ENCODE peak calls at places on chromosomes 16 and 17, in seven cellular contexts. E is tibial nerve; P is brain microvascular endothelial cell; X is hepatocyte; R is GM10248; Z is CD4-positive, alpha-beta T cell; F is lower lobe of right lung. K is an unnamed sample.

GRCh38 chr16:77212736-77213541 is 13.7 kb downstream of the SYCE1L start:
- DNase-seq in R (peak), Z (peak), F (peak), P (no peak), X (peak), E (no peak), K (peak)

GRCh38 chr17:28616281-28616680 is 2.3 kb upstream of the RSKR start:
- DNase-seq in F (no peak), R (no peak), X (no peak), Z (no peak), E (no peak), P (no peak), K (no peak)

GRCh38 chr16:4846503-4846900 is 586 bp downstream of the GLYR1 start:
- DNase-seq in P (peak), Z (no peak), F (peak), E (peak), R (peak), X (peak), K (peak)

GRCh38 chr17:33461051-33461450 is 168.0 kb upstream of the ASIC2 start:
- DNase-seq in E (no peak), F (no peak), X (no peak), Z (no peak), P (no peak), R (no peak), K (no peak)

GRCh38 chr16:83652898-83653297 is 154.9 kb upstream of the HSBP1 start:
- DNase-seq in F (no peak), Z (no peak), R (no peak), X (no peak), P (no peak), E (no peak), K (no peak)

GRCh38 chr16:26802440-26802839 is 264.3 kb upstream of the C16orf82 start:
- DNase-seq in Z (no peak), P (no peak), F (no peak), R (no peak), X (no peak), E (no peak), K (no peak)

GRCh38 chr16:70692481-70693203 is 6.8 kb upstream of the MTSS2 start:
- DNase-seq in P (no peak), F (no peak), Z (no peak), E (no peak), R (no peak), X (no peak), K (no peak)

GRCh38 chr16:2427526-2427925 is 1.7 kb upstream of the CCNF start:
- DNase-seq in E (no peak), P (no peak), Z (no peak), X (no peak), F (no peak), R (no peak), K (no peak)

GRCh38 chr17:68351395-68351794 is 60.1 kb downstream of the ARSG start:
- DNase-seq in X (no peak), E (peak), Z (no peak), P (peak), F (no peak), R (no peak), K (no peak)

GRCh38 chr16:9199312-9199711 is 107.9 kb downstream of the HAPSTR1 start:
- DNase-seq in X (no peak), Z (no peak), E (no peak), R (no peak), P (no peak), F (no peak), K (no peak)

GRCh38 chr17:55068862-55069771 is 100.6 kb downstream of the STXBP4 start:
- DNase-seq in R (no peak), F (no peak), P (no peak), Z (no peak), X (no peak), E (no peak), K (no peak)

GRCh38 chr17:13776027-13776551 is 174.4 kb upstream of the HS3ST3A1 start:
- DNase-seq in Z (no peak), F (no peak), P (no peak), E (no peak), X (peak), R (no peak), K (no peak)

GRCh38 chr17:29151567-29151966 is 28.6 kb downstream of the MYO18A start:
- DNase-seq in Z (no peak), X (no peak), P (peak), E (no peak), R (no peak), F (no peak), K (no peak)

GRCh38 chr17:50364715-50365114 is 8.3 kb downstream of the MRPL27 start:
- DNase-seq in F (no peak), Z (no peak), E (no peak), P (no peak), R (no peak), X (peak), K (no peak)

GRCh38 chr17:21089145-21089544 is 37.6 kb upstream of the DHRS7B start:
- DNase-seq in Z (no peak), P (no peak), X (no peak), E (no peak), F (no peak), R (no peak), K (no peak)

GRCh38 chr17:81740395-81740961 is 28.4 kb downstream of the SLC25A10 start:
- DNase-seq in X (no peak), P (no peak), F (peak), E (no peak), R (no peak), Z (no peak), K (no peak)

GRCh38 chr16:50245417-50246298 is 20.7 kb upstream of the ADCY7 start:
- DNase-seq in Z (peak), P (peak), F (peak), R (peak), E (no peak), X (peak), K (peak)

GRCh38 chr16:80938035-80938927 is 68.4 kb downstream of the CMC2 start:
- DNase-seq in P (peak), X (peak), E (peak), Z (no peak), F (no peak), R (no peak), K (no peak)

GRCh38 chr17:66783656-66784381 is 51.1 kb upstream of the CACNG5 start:
- DNase-seq in E (no peak), F (no peak), Z (no peak), X (no peak), R (no peak), P (no peak), K (no peak)

GRCh38 chr16:27539636-27540035 is 10.1 kb downstream of the GTF3C1 start:
- DNase-seq in P (no peak), R (no peak), E (no peak), Z (no peak), F (no peak), X (no peak), K (no peak)

GRCh38 chr17:44899074-44899782 is at the start of gene EFTUD2:
- DNase-seq in F (peak), P (peak), E (peak), R (peak), X (peak), Z (peak), K (peak)

GRCh38 chr16:1068451-1068850 is 4.1 kb upstream of the SSTR5 start:
- DNase-seq in F (no peak), X (no peak), Z (no peak), R (no peak), E (no peak), P (no peak), K (no peak)

GRCh38 chr16:82603784-82604411 is 22.9 kb upstream of the CDH13 start:
- DNase-seq in E (no peak), R (no peak), X (peak), Z (no peak), P (peak), F (no peak), K (no peak)
- TF ChIP-seq CTCF in E (peak), R (no peak), X (peak), Z (no peak), P (peak), F (peak), K (no peak)

GRCh38 chr17:62599964-62600657 is 27.4 kb upstream of the MRC2 start:
- DNase-seq in P (no peak), Z (no peak), X (no peak), F (no peak), E (no peak), R (no peak), K (no peak)

GRCh38 chr17:62600805-62601204 is 26.7 kb upstream of the MRC2 start:
- DNase-seq in E (no peak), F (no peak), P (no peak), Z (no peak), X (no peak), R (no peak), K (no peak)

GRCh38 chr17:62605588-62605987 is 21.9 kb upstream of the MRC2 start:
- DNase-seq in F (no peak), P (no peak), E (no peak), X (no peak), R (no peak), Z (no peak), K (no peak)

GRCh38 chr17:62597920-62598319 is 29.6 kb upstream of the MRC2 start:
- DNase-seq in E (peak), Z (no peak), F (no peak), P (no peak), R (no peak), X (peak), K (no peak)

GRCh38 chr17:62601438-62601837 is 26.0 kb upstream of the MRC2 start:
- DNase-seq in E (no peak), P (no peak), X (no peak), R (no peak), F (no peak), Z (no peak), K (no peak)
- TF ChIP-seq CTCF in E (no peak), P (peak), X (no peak), R (peak), F (no peak), Z (no peak), K (no peak)

DNA sequence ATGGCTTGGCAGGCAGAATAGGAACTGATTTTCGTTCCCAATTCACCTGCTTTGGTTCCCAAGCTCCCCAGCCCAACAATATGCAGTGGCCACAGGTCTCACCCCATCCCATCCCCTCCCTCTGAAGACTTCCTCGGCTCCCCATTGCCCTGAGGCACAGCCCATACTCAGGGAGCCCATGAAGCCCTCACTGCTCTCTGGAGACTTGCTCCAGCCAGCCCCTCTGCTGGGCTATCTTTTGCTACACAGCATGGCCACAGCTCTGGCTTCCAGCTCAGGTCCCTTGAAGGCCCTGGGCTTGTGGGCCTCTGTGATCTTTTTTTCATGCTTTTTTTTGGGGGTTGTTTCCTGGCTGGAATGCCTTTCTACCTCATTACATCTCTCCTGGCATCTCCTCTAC is 8.5 kb upstream of the RNF222 start:
- DNase-seq in R (no peak), X (no peak), F (no peak), E (no peak), Z (no peak), P (no peak), K (no peak)
- TF ChIP-seq CTCF in R (no peak), X (no peak), F (no peak), E (no peak), Z (no peak), P (no peak), K (no peak)

GRCh38 chr16:54812229-54812628 is 118.4 kb upstream of the IRX5 start:
- DNase-seq in E (no peak), X (no peak), Z (no peak), F (no peak), R (no peak), P (no peak), K (no peak)
- TF ChIP-seq CTCF in E (no peak), X (peak), Z (no peak), F (no peak), R (no peak), P (peak), K (no peak)

DNA sequence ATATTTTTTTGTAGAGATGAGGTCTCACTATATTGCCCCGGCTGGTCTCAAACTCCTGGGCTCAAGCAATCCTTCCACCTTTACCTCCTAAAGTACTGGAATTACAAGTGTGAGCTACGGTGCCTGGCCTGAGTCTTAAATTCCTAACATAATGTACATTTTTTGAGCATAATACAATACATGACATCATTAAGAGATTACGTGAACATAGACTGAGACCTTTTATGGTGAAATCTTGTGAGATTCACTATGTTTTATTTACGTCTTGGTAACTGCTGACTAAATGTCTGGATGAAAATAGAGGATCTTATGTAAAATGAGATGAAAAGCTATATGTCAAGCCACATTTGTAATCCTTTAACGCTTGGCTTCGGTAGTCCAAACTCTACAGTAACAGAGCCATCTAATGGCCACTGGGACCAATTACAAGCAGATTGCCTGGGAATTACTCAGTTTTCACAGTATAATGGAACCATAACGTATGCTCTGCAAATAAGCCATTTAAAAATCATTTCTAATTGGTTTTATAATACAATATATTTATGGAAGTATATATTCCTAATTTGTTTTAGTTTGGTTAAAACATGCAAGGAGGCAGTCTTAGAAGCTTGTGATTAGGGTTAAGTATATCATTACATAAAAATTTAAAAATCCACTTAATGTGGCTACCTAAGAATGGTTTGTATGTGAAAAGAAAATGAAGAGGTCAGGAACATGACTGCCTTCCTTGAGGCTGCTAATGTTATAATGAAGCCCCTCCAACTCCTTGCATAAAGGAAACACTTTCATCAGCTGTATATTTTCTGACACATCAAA is 8.1 kb upstream of the EFCAB13 start:
- DNase-seq in X (peak), E (peak), F (no peak), R (peak), P (peak), Z (peak), K (peak)
- TF ChIP-seq CTCF in X (peak), E (peak), F (peak), R (peak), P (peak), Z (peak), K (peak)

DNA sequence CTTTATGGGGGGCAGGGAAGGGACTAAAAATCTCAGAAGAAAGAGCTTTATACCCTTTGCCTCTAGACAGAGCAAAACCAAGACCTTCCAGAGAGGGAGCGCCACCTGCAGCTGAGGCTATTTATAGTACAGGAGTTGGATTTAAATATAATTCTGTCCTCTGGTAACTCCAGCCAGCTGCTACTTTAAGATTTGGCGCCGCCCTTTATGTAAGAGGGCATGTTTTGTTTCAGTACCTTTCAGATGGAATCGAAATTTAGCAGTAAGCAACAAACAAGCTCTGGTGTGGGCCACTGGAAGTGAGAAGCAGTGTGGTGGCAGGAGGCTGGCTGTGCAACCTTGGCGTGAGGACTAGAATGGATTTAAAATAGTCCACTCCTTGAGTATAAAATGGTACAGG is 5.2 kb upstream of the GUCY2D start:
- DNase-seq in Z (peak), R (no peak), X (peak), E (no peak), P (no peak), F (no peak), K (no peak)
- TF ChIP-seq CTCF in Z (peak), R (peak), X (peak), E (no peak), P (peak), F (peak), K (peak)

DNA sequence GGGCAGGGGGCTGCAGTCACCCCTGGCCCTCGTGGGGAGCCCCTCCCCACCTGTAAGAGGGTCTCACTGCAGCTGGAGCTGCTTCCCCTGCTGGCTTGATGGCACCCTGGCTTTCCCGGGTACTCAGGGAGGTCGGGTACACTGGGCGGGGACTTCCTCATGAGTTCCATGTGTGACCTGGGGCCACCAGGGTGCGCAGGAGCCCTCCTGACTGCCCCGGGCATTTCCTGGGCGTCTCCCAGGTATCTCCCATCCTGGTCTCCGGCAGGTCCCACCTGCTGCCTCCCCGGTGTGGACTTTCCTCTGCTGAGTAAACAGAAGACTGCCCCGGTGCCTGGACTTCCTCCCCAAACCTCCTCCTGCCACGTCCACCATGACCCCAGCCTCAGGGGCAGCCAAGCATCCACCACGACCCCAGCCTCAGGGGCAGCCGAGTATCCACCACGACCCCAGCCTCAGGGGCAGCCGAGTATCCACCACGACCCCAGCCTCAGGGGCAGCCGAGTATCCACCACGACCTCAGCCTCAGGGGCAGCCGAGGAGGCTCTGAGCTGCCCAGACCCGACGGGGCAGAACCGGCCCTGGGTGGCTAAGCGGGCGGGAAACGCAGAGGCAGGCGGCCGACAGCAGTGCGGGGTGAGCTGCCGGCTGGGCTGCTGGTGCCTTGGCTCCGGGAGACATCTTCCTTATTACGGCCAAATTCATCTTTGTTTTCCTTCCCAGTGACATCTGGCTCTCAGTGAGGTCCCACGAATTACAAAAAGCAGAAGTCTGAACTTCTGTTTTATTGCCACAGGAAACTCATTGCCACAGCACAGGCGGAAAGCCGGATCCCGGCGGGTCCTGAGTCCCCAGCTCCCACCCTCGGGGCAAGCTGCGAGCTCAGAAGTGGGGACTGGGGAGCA is 40.7 kb downstream of the CBFA2T3 start:
- DNase-seq in P (no peak), Z (peak), R (peak), X (no peak), F (peak), E (peak), K (peak)
- TF ChIP-seq CTCF in P (no peak), Z (no peak), R (peak), X (no peak), F (no peak), E (no peak), K (peak)

DNA sequence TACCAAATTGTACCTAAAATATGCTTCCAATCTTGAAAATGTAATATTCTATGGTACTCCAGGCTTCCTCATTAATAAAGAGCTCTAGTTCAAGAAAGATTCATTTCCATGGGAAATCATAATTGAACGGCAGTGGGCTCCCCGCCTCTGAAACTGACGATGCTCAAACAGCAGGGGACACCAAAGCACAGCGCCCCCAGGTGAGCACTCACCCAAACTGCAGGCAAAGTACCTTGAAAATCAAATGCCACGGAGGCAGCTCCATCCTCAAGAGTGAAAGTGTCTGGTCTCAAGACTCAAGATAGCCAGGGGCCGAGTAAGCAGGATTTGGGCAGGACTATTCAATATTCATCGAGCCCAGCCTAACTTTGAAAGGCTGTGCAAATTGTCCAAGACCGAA is 217.4 kb upstream of the TNRC6C start:
- DNase-seq in Z (peak), R (no peak), E (no peak), X (no peak), P (no peak), F (no peak), K (no peak)
- TF ChIP-seq CTCF in Z (peak), R (peak), E (no peak), X (peak), P (peak), F (peak), K (peak)

GRCh38 chr17:75289122-75289831 is at the start of gene SLC25A19:
- DNase-seq in F (peak), P (peak), Z (peak), X (peak), R (peak), E (peak), K (peak)
- TF ChIP-seq CTCF in F (peak), P (peak), Z (peak), X (no peak), R (peak), E (no peak), K (peak)

K was measured in GM20000.